ENCODE peak calls at places on chromosomes 3 and 15, in four cellular contexts. R is aorta, D is GM23248, N is endodermal cell. X is an unnamed sample.
A peak's percentile ranks its signal among the peaks of the same experiment; 100 is the strongest.

GRCh38 chr3:161770532-161771386 is 274.2 kb downstream of the OTOL1 start:
- DNase-seq in R (no peak), D (no peak), N (no peak), X (no peak)

GRCh38 chr15:92900712-92901052 is 558 bp downstream of the CHD2 start:
- DNase-seq in R (no peak), D (peak; percentile 36), N (no peak), X (no peak)

GRCh38 chr3:68771683-68772082 is 160.7 kb downstream of the TAFA4 start:
- DNase-seq in R (no peak), D (no peak), N (no peak), X (no peak)

GRCh38 chr3:110459021-110459420 is 612.6 kb upstream of the NECTIN3 start:
- DNase-seq in R (no peak), D (peak; percentile 13), N (no peak), X (no peak)

GRCh38 chr3:119967353-119968006 is 126.8 kb downstream of the GSK3B start:
- DNase-seq in R (no peak), D (no peak), N (no peak), X (no peak)

GRCh38 chr15:77870195-77871065 is 207.1 kb downstream of the TBC1D2B start:
- DNase-seq in R (peak; percentile 87), D (peak; percentile 71), N (peak; percentile 95), X (peak; percentile 54)

GRCh38 chr15:49902791-49903481 is 216.1 kb downstream of the ATP8B4 start:
- DNase-seq in R (no peak), D (peak; percentile 82), N (no peak), X (no peak)

GRCh38 chr15:84715442-84716035 is 400 bp downstream of the SEC11A start:
- DNase-seq in R (no peak), D (peak; percentile 70), N (peak; percentile 62), X (peak; percentile 23)

GRCh38 chr3:16842710-16843270 is 42.0 kb upstream of the PLCL2 start:
- DNase-seq in R (no peak), D (no peak), N (no peak), X (no peak)

GRCh38 chr3:39065197-39065596 is 13.4 kb downstream of the WDR48 start:
- DNase-seq in R (no peak), D (peak; percentile 78), N (peak; percentile 83), X (no peak)

GRCh38 chr3:62797129-62797528 is 78.1 kb downstream of the CADPS start:
- DNase-seq in R (no peak), D (no peak), N (no peak), X (no peak)

GRCh38 chr3:64316971-64317370 is 91.7 kb upstream of the PRICKLE2 start:
- DNase-seq in R (no peak), D (peak; percentile 52), N (no peak), X (no peak)

GRCh38 chr3:127600749-127601456 is 2.7 kb downstream of the MCM2 start:
- DNase-seq in R (no peak), D (no peak), N (no peak), X (no peak)
- H3K4me3 ChIP-seq in R (no peak overlapping the region), D (no peak overlapping the region), N (no peak overlapping the region), X (no peak overlapping the region)

DNA sequence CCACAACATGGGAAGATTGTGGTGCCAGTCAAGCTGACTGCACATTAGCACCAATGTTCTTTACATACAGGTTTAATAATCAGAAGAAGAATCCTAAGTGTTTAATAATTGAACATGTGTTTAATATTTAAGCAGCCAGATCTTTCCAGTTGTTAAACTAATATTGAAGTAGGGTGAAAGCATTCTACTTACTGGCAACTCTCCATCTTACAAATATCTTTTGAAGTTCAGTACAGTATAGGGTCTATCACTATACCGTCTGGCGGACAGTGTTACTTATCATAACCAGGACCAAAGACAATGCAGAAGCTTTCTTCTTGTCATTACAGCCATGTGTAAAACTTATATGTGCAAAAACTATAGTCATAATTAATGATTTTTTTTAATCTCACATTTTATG is 376.4 kb downstream of the CNTN6 start:
- DNase-seq in R (no peak), D (no peak), N (no peak), X (no peak)
- H3K4me1 ChIP-seq in R (no peaks in the 10 kb centered on the region), D (no peaks in the 10 kb centered on the region), N (no peaks in the 10 kb centered on the region), X (no peaks in the 10 kb centered on the region)

GRCh38 chr3:31775383-31775782 is 205.7 kb downstream of the OSBPL10 start:
- DNase-seq in R (no peak), D (peak; percentile 56), N (no peak), X (no peak)
- H3K27ac ChIP-seq in R (no peak overlapping the region), D (no peak overlapping the region), N (no peak overlapping the region), X (no peak overlapping the region)

GRCh38 chr3:194396897-194397756 is 1.9 kb downstream of the GP5 start:
- DNase-seq in R (no peak), D (no peak), N (peak; percentile 82), X (no peak)

GRCh38 chr3:194399166-194399565 is at the start of gene GP5:
- DNase-seq in R (no peak), D (no peak), N (no peak), X (no peak)

GRCh38 chr3:194396561-194396896 is 2.5 kb downstream of the GP5 start:
- DNase-seq in R (no peak), D (peak; percentile 34), N (no peak), X (no peak)

GRCh38 chr3:194395767-194396527 is 3.1 kb downstream of the GP5 start:
- DNase-seq in R (no peak), D (peak; percentile 45), N (peak; percentile 79), X (peak; percentile 34)

GRCh38 chr3:194397757-194398312 is 1.2 kb downstream of the GP5 start:
- DNase-seq in R (no peak), D (no peak), N (peak; percentile 79), X (no peak)
- H3K4me3 ChIP-seq in R (no peak overlapping the region), D (no peak overlapping the region), N (peak overlapping the region; percentile 35), X (no peak overlapping the region)

GRCh38 chr3:31531992-31532586 is 636 bp upstream of the STT3B start:
- DNase-seq in R (peak; percentile 99), D (peak; percentile 100), N (peak; percentile 100), X (peak; percentile 100)
- H3K4me1 ChIP-seq in R (no peaks in the 10 kb centered on the region), D (peaks cover 30% of the 10 kb centered on the region), N (no peaks in the 10 kb centered on the region), X (no peaks in the 10 kb centered on the region)

GRCh38 chr15:85749261-85750151 is 45.2 kb downstream of the KLHL25 start:
- DNase-seq in R (peak; percentile 71), D (peak; percentile 60), N (peak; percentile 54), X (peak; percentile 88)
- H3K27ac ChIP-seq in R (no peak overlapping the region), D (no peak overlapping the region), N (peak overlapping the region; percentile 99), X (peak overlapping the region; percentile 73)

GRCh38 chr15:99433026-99433756 is 132.6 kb upstream of the MEF2A start:
- DNase-seq in R (peak; percentile 74), D (peak; percentile 47), N (no peak), X (no peak)

GRCh38 chr15:99435138-99435695 is 130.6 kb upstream of the MEF2A start:
- DNase-seq in R (peak; percentile 70), D (no peak), N (peak; percentile 51), X (peak; percentile 45)

GRCh38 chr15:99435761-99436346 is 129.9 kb upstream of the MEF2A start:
- DNase-seq in R (peak; percentile 54), D (peak; percentile 38), N (peak; percentile 36), X (no peak)

GRCh38 chr15:99433757-99434211 is 132.0 kb upstream of the MEF2A start:
- DNase-seq in R (peak; percentile 54), D (no peak), N (no peak), X (no peak)

DNA sequence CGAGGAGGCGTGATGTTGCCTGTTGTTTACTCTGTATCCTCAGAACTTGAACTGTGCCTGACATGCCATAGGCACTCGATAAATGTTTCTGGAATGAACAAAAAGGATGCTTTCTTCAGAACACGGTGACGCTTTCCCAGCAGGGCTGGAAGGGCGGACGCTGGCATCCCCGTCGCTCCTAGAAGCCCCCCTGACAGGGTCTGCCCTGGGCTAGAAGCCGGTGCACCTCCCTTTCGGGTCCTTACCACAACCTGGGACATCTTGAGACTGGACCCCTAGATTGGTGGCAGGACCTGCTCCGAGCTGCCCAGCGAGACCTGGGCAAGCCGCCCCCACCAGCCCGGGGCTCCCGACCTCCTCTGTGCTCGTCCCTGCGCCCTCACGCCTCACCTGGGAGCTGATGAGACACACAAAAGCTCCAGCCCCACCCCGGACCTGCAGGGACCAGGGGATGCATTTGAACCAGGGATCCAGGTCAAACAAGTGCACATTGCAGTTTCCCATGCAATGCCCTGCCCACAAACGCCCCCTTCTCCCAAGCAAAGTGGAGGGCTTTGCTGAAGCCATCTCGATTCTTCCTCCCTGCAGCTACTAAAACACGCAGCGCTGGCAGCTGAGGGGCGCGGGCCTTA is 131.2 kb upstream of the MEF2A start:
- DNase-seq in R (peak; percentile 26), D (no peak), N (peak; percentile 44), X (peak; percentile 13)
- H3K4me3 ChIP-seq in R (no peak overlapping the region), D (no peak overlapping the region), N (no peak overlapping the region), X (no peak overlapping the region)